ENCODE peak calls at places on chromosomes 11 and 22, in seven cellular contexts. L is CD8-positive, alpha-beta memory T cell; A is non-pigmented ciliary epithelial cell; K is activated naive CD4-positive, alpha-beta T cell treated with anti-CD3 and anti-CD28 coated beads for 36 hours; H is activated B cell treated with CpG ODN at 0.5 μM for 24 hours; N is nephron progenitor cell; D is lower lobe of right lung. Z is an unnamed sample.

GRCh38 chr11:62665630-62666258 is 632 bp downstream of the CSKMT start:
- DNase-seq in L (peak; percentile 53), A (no peak), K (peak; percentile 59), H (no peak), N (no peak), D (peak; percentile 66), Z (no peak)

GRCh38 chr11:48384670-48385069 is 18.4 kb upstream of the OR4C5 start:
- DNase-seq in L (no peak), A (no peak), K (no peak), H (no peak), N (no peak), D (no peak), Z (no peak)

GRCh38 chr11:64722141-64723050 is 601 bp downstream of the NRXN2 start:
- DNase-seq in L (no peak), A (no peak), K (no peak), H (no peak), N (no peak), D (no peak), Z (no peak)

GRCh38 chr11:2706321-2706720 is 6.5 kb upstream of the KCNQ1OT1 start:
- DNase-seq in L (no peak), A (no peak), K (no peak), H (no peak), N (no peak), D (peak; percentile 16), Z (no peak)

GRCh38 chr22:30562391-30562790 is 12.1 kb downstream of the GAL3ST1 start:
- DNase-seq in L (no peak), A (no peak), K (no peak), H (no peak), N (no peak), D (no peak), Z (no peak)

GRCh38 chr11:34174411-34175041 is 69.1 kb downstream of the NAT10 start:
- DNase-seq in L (peak; percentile 67), A (no peak), K (peak; percentile 88), H (peak; percentile 75), N (peak; percentile 92), D (peak; percentile 88), Z (peak; percentile 86)

GRCh38 chr22:41344189-41344788 is 37.5 kb upstream of the TEF start:
- DNase-seq in L (no peak), A (no peak), K (no peak), H (no peak), N (no peak), D (no peak), Z (no peak)

GRCh38 chr11:108122166-108122628 is 830 bp downstream of the ACAT1 start:
- DNase-seq in L (no peak), A (no peak), K (no peak), H (no peak), N (no peak), D (no peak), Z (no peak)

GRCh38 chr11:74696932-74697687 is 34.1 kb downstream of the CHRDL2 start:
- DNase-seq in L (no peak), A (peak; percentile 58), K (no peak), H (no peak), N (peak; percentile 36), D (peak; percentile 82), Z (peak; percentile 48)

GRCh38 chr11:72842126-72842525 is 27.9 kb downstream of the ATG16L2 start:
- DNase-seq in L (no peak), A (no peak), K (no peak), H (no peak), N (no peak), D (no peak), Z (no peak)

GRCh38 chr11:75204012-75204674 is 36.4 kb upstream of the TPBGL start:
- DNase-seq in L (no peak), A (no peak), K (no peak), H (no peak), N (no peak), D (no peak), Z (no peak)

GRCh38 chr22:48173061-48173849 is 1410.8 kb downstream of the TBC1D22A start:
- DNase-seq in L (no peak), A (no peak), K (no peak), H (no peak), N (no peak), D (no peak), Z (no peak)

GRCh38 chr11:102144357-102145342 is 34.4 kb downstream of the YAP1 start:
- DNase-seq in L (no peak), A (no peak), K (no peak), H (no peak), N (peak; percentile 22), D (no peak), Z (no peak)

Z was measured in H9.